ENCODE peak calls at places on chromosome 19, in eight cellular contexts. W is astrocyte of the spinal cord, T is progenitor cell of endocrine pancreas, X is GM12864, H is WERI-Rb-1, C is RWPE1, I is SK-N-SH, M is AG09309. G is an unnamed sample.

GRCh38 chr19:45558399-45558878 is 26.2 kb downstream of the OPA3 start:
- DNase-seq in I (peak), M (no peak), T (no peak), C (peak), X (peak), W (peak), H (peak), G (peak)

GRCh38 chr19:35718345-35719041 is 690 bp downstream of the KMT2B start:
- DNase-seq in M (no peak), X (no peak), W (peak), C (no peak), T (no peak), I (peak), H (no peak), G (peak)

GRCh38 chr19:38389101-38389925 is 816 bp downstream of the SPRED3 start:
- DNase-seq in I (peak), M (no peak), H (peak), W (peak), T (no peak), X (no peak), C (peak), G (no peak)

GRCh38 chr19:45670670-45671453 is 2.8 kb downstream of the GIPR start:
- DNase-seq in M (no peak), T (peak), C (peak), X (no peak), I (peak), H (no peak), W (peak), G (peak)

GRCh38 chr19:47105874-47106273 is 7.7 kb downstream of the ZC3H4 start:
- DNase-seq in C (no peak), H (no peak), X (no peak), W (no peak), M (no peak), I (no peak), T (no peak), G (no peak)

GRCh38 chr19:18278521-18279265 is 2.7 kb downstream of the JUND start:
- DNase-seq in I (no peak), T (no peak), H (peak), W (peak), X (no peak), C (no peak), M (no peak), G (peak)

GRCh38 chr19:10226376-10227214 is 4.5 kb downstream of the S1PR2 start:
- DNase-seq in T (no peak), M (no peak), C (no peak), X (no peak), H (no peak), W (peak), I (peak), G (no peak)

GRCh38 chr19:56071151-56071550 is 49.9 kb downstream of the ZNF787 start:
- DNase-seq in I (peak), C (no peak), T (no peak), H (peak), W (no peak), X (no peak), M (no peak), G (peak)

GRCh38 chr19:38836438-38837303 is 5.1 kb upstream of the ECH1 start:
- DNase-seq in X (no peak), W (no peak), T (no peak), H (no peak), I (no peak), C (no peak), M (no peak), G (no peak)

GRCh38 chr19:15381864-15382263 is 2.3 kb upstream of the AKAP8 start:
- DNase-seq in C (no peak), H (no peak), M (no peak), T (no peak), W (no peak), X (no peak), I (no peak), G (no peak)

GRCh38 chr19:55206664-55207500 is 2.4 kb downstream of the PTPRH start:
- DNase-seq in I (peak), X (no peak), C (peak), T (peak), H (peak), W (peak), M (peak), G (peak)

GRCh38 chr19:38731654-38732301 is 12.5 kb downstream of the CAPN12 start:
- DNase-seq in H (no peak), I (no peak), C (no peak), X (no peak), M (no peak), T (no peak), W (no peak), G (peak)

GRCh38 chr19:6768236-6768785 is 1.1 kb upstream of the SH2D3A start:
- DNase-seq in H (no peak), W (no peak), C (no peak), X (no peak), M (no peak), T (no peak), I (no peak), G (no peak)

GRCh38 chr19:35528218-35529038 is at the start of gene SBSN:
- DNase-seq in C (peak), X (no peak), T (no peak), W (no peak), M (peak), I (no peak), H (no peak), G (no peak)

GRCh38 chr19:55088543-55089265 is 13.0 kb downstream of the EPS8L1 start:
- DNase-seq in H (peak), C (peak), T (peak), W (peak), I (peak), X (no peak), M (no peak), G (peak)

GRCh38 chr19:18675779-18676178 is 7.7 kb upstream of the CRTC1 start:
- DNase-seq in I (no peak), T (no peak), M (no peak), H (peak), C (no peak), X (no peak), W (no peak), G (no peak)

GRCh38 chr19:1221141-1221903 is 15.7 kb downstream of the STK11 start:
- DNase-seq in T (no peak), C (no peak), M (no peak), H (peak), W (peak), X (no peak), I (peak), G (no peak)
- TF ChIP-seq CTCF in T (peak), C (peak), M (peak), H (peak), W (peak), X (peak), I (peak), G (peak)

GRCh38 chr19:33978286-33978685 is 181.6 kb downstream of the KCTD15 start:
- DNase-seq in M (no peak), X (no peak), H (no peak), W (no peak), I (peak), T (no peak), C (no peak), G (no peak)

GRCh38 chr19:33988601-33989000 is 183.7 kb upstream of the LSM14A start:
- DNase-seq in H (no peak), M (peak), W (no peak), I (no peak), T (no peak), X (no peak), C (no peak), G (no peak)

GRCh38 chr19:33982706-33983105 is 186.0 kb downstream of the KCTD15 start:
- DNase-seq in I (no peak), H (no peak), X (no peak), T (no peak), M (no peak), C (no peak), W (no peak), G (no peak)
- TF ChIP-seq CTCF in I (no peak), H (no peak), X (no peak), T (peak), M (no peak), C (no peak), W (no peak), G (no peak)

GRCh38 chr19:2454199-2454961 is 2.4 kb downstream of the LMNB2 start:
- DNase-seq in H (no peak), T (no peak), X (no peak), I (no peak), W (no peak), M (no peak), C (no peak), G (no peak)

GRCh38 chr19:2451138-2451537 is 5.6 kb downstream of the LMNB2 start:
- DNase-seq in W (no peak), X (no peak), M (no peak), I (no peak), T (no peak), H (no peak), C (no peak), G (no peak)

GRCh38 chr19:2453431-2454025 is 3.2 kb downstream of the LMNB2 start:
- DNase-seq in I (no peak), T (no peak), M (no peak), C (no peak), W (no peak), H (no peak), X (no peak), G (no peak)

GRCh38 chr19:2449019-2449418 is 7.7 kb downstream of the LMNB2 start:
- DNase-seq in I (no peak), C (no peak), W (no peak), M (no peak), H (no peak), X (no peak), T (no peak), G (no peak)

DNA sequence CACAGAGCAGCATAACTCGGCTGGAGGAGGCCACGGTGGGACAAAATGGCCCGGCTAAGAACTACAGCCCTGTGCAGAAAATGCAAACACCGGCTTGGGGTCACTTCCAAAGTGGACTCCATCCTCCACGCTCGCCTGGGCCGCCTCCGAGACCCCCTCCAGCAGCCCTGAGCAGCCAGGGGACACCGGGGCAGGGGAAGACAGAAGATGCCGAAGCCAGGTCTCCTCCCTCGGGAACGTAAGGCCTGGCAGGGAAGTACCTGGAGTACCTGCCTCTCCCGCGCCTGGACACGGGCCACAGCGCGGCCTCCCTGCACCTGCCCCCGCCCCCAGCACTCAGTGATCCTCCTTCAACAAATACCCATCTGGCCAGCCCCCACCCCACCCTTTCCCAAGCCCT is 5.0 kb downstream of the LMNB2 start:
- DNase-seq in T (no peak), C (no peak), I (no peak), X (no peak), M (no peak), W (no peak), H (no peak), G (no peak)
- TF ChIP-seq CTCF in T (no peak), C (no peak), I (no peak), X (no peak), M (no peak), W (no peak), H (no peak), G (no peak)

GRCh38 chr19:13884726-13885591 is 8.0 kb downstream of the NANOS3 start:
- DNase-seq in I (peak), H (no peak), T (no peak), M (no peak), W (no peak), X (no peak), C (no peak), G (no peak)

GRCh38 chr19:13888281-13888680 is 11.3 kb downstream of the NANOS3 start:
- DNase-seq in C (no peak), M (no peak), I (no peak), T (no peak), W (no peak), X (no peak), H (no peak), G (no peak)

GRCh38 chr19:13885826-13886365 is 9.0 kb downstream of the NANOS3 start:
- DNase-seq in I (peak), C (no peak), X (no peak), M (no peak), T (no peak), H (no peak), W (no peak), G (no peak)

GRCh38 chr19:13887039-13887438 is 10.1 kb downstream of the NANOS3 start:
- DNase-seq in H (no peak), C (no peak), T (no peak), I (no peak), M (no peak), W (no peak), X (no peak), G (no peak)

GRCh38 chr19:13887529-13887928 is 10.6 kb downstream of the NANOS3 start:
- DNase-seq in X (no peak), I (no peak), W (no peak), T (no peak), M (peak), H (no peak), C (no peak), G (no peak)
- TF ChIP-seq CTCF in X (no peak), I (no peak), W (no peak), T (no peak), M (no peak), H (no peak), C (no peak), G (no peak)

GRCh38 chr19:11798391-11799296 is at the start of gene ZNF491:
- DNase-seq in M (peak), I (peak), H (peak), W (peak), C (peak), T (peak), X (peak), G (peak)
- TF ChIP-seq CTCF in M (peak), I (peak), H (peak), W (peak), C (peak), T (peak), X (peak), G (no peak)

G was measured in Calu3.